ENCODE peak calls at places on chromosomes 12 and 14, in ten cellular contexts. A is endothelial cell of umbilical vein, R is GM23338, C is suprapubic skin, G is transverse colon, P is stomach, O is breast epithelium, J is HL-60, B is HCT116, I is sigmoid colon. S is an unnamed sample.

GRCh38 chr12:58981961-58982360 is 61.7 kb upstream of the LRIG3 start:
- DNase-seq in A (no peak), R (no peak), C (no peak), G (no peak), P (no peak), O (no peak), J (no peak), B (no peak), I (no peak), S (no peak)

GRCh38 chr12:42119085-42119633 is 25.5 kb downstream of the GXYLT1 start:
- DNase-seq in A (peak), R (no peak), C (no peak), G (no peak), P (no peak), O (no peak), J (no peak), B (no peak), I (no peak), S (no peak)

GRCh38 chr12:54385251-54385914 is 850 bp upstream of the ZNF385A start:
- DNase-seq in A (no peak), R (peak), C (no peak), G (no peak), P (no peak), O (no peak), J (no peak), B (no peak), I (no peak), S (no peak)

GRCh38 chr12:15605886-15606590 is 183.2 kb downstream of the EPS8 start:
- DNase-seq in A (peak), R (no peak), C (no peak), G (no peak), P (no peak), O (no peak), J (no peak), B (no peak), I (no peak), S (no peak)

GRCh38 chr14:101102875-101103274 is 199.4 kb upstream of the RTL1 start:
- DNase-seq in A (no peak), R (no peak), C (peak), G (no peak), P (no peak), O (no peak), J (no peak), B (no peak), I (peak), S (no peak)

GRCh38 chr12:109932878-109933503 is 32.9 kb downstream of the TCHP start:
- DNase-seq in A (no peak), R (no peak), C (no peak), G (no peak), P (no peak), O (no peak), J (no peak), B (no peak), I (peak), S (no peak)

GRCh38 chr14:76647699-76648298 is 113.5 kb upstream of the VASH1 start:
- DNase-seq in A (peak), R (peak), C (no peak), G (peak), P (no peak), O (no peak), J (peak), B (peak), I (no peak), S (peak)

GRCh38 chr12:51171884-51172514 is 936 bp downstream of the TFCP2 start:
- DNase-seq in A (peak), R (peak), C (peak), G (peak), P (peak), O (no peak), J (no peak), B (no peak), I (no peak), S (no peak)

GRCh38 chr12:18275974-18276373 is 14.7 kb downstream of the PIK3C2G start:
- DNase-seq in A (no peak), R (no peak), C (no peak), G (no peak), P (no peak), O (no peak), J (no peak), B (peak), I (no peak), S (no peak)

GRCh38 chr12:13252024-13252423 is 55.5 kb downstream of the EMP1 start:
- DNase-seq in A (no peak), R (no peak), C (no peak), G (no peak), P (no peak), O (no peak), J (no peak), B (no peak), I (no peak), S (no peak)

GRCh38 chr12:5094550-5094949 is 50.9 kb downstream of the KCNA5 start:
- DNase-seq in A (no peak), R (no peak), C (no peak), G (no peak), P (no peak), O (no peak), J (no peak), B (no peak), I (no peak), S (no peak)

GRCh38 chr12:95605087-95605486 is 53.8 kb upstream of the USP44 start:
- DNase-seq in A (peak), R (no peak), C (no peak), G (no peak), P (no peak), O (no peak), J (no peak), B (no peak), I (no peak), S (no peak)

GRCh38 chr12:122356192-122356635 is 66.3 kb downstream of the CLIP1 start:
- DNase-seq in A (peak), R (peak), C (no peak), G (peak), P (peak), O (no peak), J (peak), B (peak), I (no peak), S (peak)

GRCh38 chr14:70666364-70666691 is 24.6 kb downstream of the TTC9 start:
- DNase-seq in A (no peak), R (no peak), C (no peak), G (no peak), P (no peak), O (no peak), J (no peak), B (no peak), I (no peak), S (no peak)

GRCh38 chr14:36070056-36071043 is 106.2 kb downstream of the PTCSC3 start:
- DNase-seq in A (peak), R (peak), C (no peak), G (peak), P (peak), O (peak), J (peak), B (peak), I (no peak), S (peak)

GRCh38 chr14:58637040-58637390 is 747 bp upstream of the DACT1 start:
- DNase-seq in A (no peak), R (no peak), C (peak), G (peak), P (peak), O (no peak), J (no peak), B (no peak), I (peak), S (peak)

GRCh38 chr12:95259368-95259767 is 41.8 kb downstream of the VEZT start:
- DNase-seq in A (peak), R (no peak), C (no peak), G (no peak), P (no peak), O (no peak), J (no peak), B (no peak), I (no peak), S (peak)

GRCh38 chr12:117228239-117228638 is 38.0 kb upstream of the FBXO21 start:
- DNase-seq in A (no peak), R (no peak), C (no peak), G (no peak), P (no peak), O (no peak), J (no peak), B (no peak), I (no peak), S (no peak)

GRCh38 chr12:585062-586061 is 77.9 kb downstream of the NINJ2 start:
- DNase-seq in A (no peak), R (no peak), C (no peak), G (no peak), P (no peak), O (no peak), J (no peak), B (no peak), I (peak), S (no peak)

GRCh38 chr12:48472259-48472658 is at the start of gene ANP32D:
- DNase-seq in A (no peak), R (no peak), C (no peak), G (no peak), P (no peak), O (no peak), J (no peak), B (no peak), I (no peak), S (no peak)

GRCh38 chr14:102525213-102526143 is 15.9 kb upstream of the ANKRD9 start:
- DNase-seq in A (no peak), R (no peak), C (no peak), G (peak), P (no peak), O (no peak), J (no peak), B (peak), I (no peak), S (no peak)

GRCh38 chr12:48980953-48981756 is 3.0 kb downstream of the WNT1 start:
- DNase-seq in A (no peak), R (peak), C (no peak), G (no peak), P (no peak), O (no peak), J (no peak), B (no peak), I (no peak), S (no peak)

GRCh38 chr14:96134508-96134907 is 70.1 kb upstream of the BDKRB2 start:
- DNase-seq in A (no peak), R (no peak), C (no peak), G (no peak), P (no peak), O (no peak), J (no peak), B (no peak), I (no peak), S (no peak)

GRCh38 chr14:99821519-99822165 is 28.4 kb downstream of the EML1 start:
- DNase-seq in A (no peak), R (no peak), C (no peak), G (no peak), P (no peak), O (no peak), J (no peak), B (no peak), I (no peak), S (no peak)

GRCh38 chr12:5758347-5758746 is 186.7 kb downstream of the ANO2 start:
- DNase-seq in A (no peak), R (peak), C (no peak), G (no peak), P (no peak), O (no peak), J (no peak), B (no peak), I (no peak), S (no peak)

GRCh38 chr14:89289477-89289876 is 127.6 kb downstream of the FOXN3 start:
- DNase-seq in A (no peak), R (no peak), C (no peak), G (no peak), P (no peak), O (no peak), J (no peak), B (no peak), I (no peak), S (no peak)

GRCh38 chr12:117002040-117002832 is 91.5 kb downstream of the FBXW8 start:
- DNase-seq in A (no peak), R (no peak), C (no peak), G (no peak), P (no peak), O (no peak), J (no peak), B (no peak), I (no peak), S (no peak)

GRCh38 chr14:94584591-94585280 is 3.5 kb downstream of the SERPINA5 start:
- DNase-seq in A (no peak), R (no peak), C (no peak), G (no peak), P (no peak), O (no peak), J (no peak), B (no peak), I (no peak), S (no peak)

GRCh38 chr14:100022772-100023451 is 42.3 kb upstream of the EVL start:
- DNase-seq in A (no peak), R (no peak), C (no peak), G (no peak), P (no peak), O (no peak), J (no peak), B (no peak), I (peak), S (no peak)

GRCh38 chr12:120197542-120197887 is 3.0 kb upstream of the GCN1 start:
- DNase-seq in A (no peak), R (no peak), C (no peak), G (no peak), P (no peak), O (no peak), J (no peak), B (no peak), I (no peak), S (no peak)
- TF ChIP-seq POLR2AphosphoS5 in A (no peak), R (no peak), C (no peak), G (no peak), P (no peak), O (no peak), J (no peak), B (no peak), I (no peak), S (no peak)

GRCh38 chr14:54462048-54462447 is 20.9 kb upstream of the CNIH1 start:
- DNase-seq in A (peak), R (no peak), C (no peak), G (no peak), P (no peak), O (no peak), J (no peak), B (no peak), I (no peak), S (no peak)

GRCh38 chr14:54467280-54467679 is 21.5 kb downstream of the GMFB start:
- DNase-seq in A (no peak), R (no peak), C (no peak), G (no peak), P (no peak), O (no peak), J (no peak), B (no peak), I (no peak), S (no peak)

GRCh38 chr14:54470701-54471100 is 18.1 kb downstream of the GMFB start:
- DNase-seq in A (no peak), R (no peak), C (no peak), G (no peak), P (peak), O (no peak), J (no peak), B (no peak), I (no peak), S (no peak)

GRCh38 chr14:54471641-54472040 is 17.1 kb downstream of the GMFB start:
- DNase-seq in A (no peak), R (no peak), C (no peak), G (no peak), P (no peak), O (no peak), J (no peak), B (no peak), I (no peak), S (no peak)

GRCh38 chr14:54465654-54466053 is 23.1 kb downstream of the GMFB start:
- DNase-seq in A (no peak), R (no peak), C (no peak), G (no peak), P (no peak), O (no peak), J (no peak), B (no peak), I (no peak), S (no peak)
- TF ChIP-seq POLR2AphosphoS5 in A (no peak), R (no peak), C (no peak), G (no peak), P (no peak), O (no peak), J (no peak), B (no peak), I (no peak), S (no peak)

GRCh38 chr12:132190834-132191500 is 46.7 kb downstream of the NOC4L start:
- DNase-seq in A (no peak), R (no peak), C (no peak), G (no peak), P (no peak), O (no peak), J (no peak), B (no peak), I (no peak), S (no peak)

GRCh38 chr12:132188451-132189298 is 44.4 kb downstream of the NOC4L start:
- DNase-seq in A (no peak), R (peak), C (no peak), G (no peak), P (no peak), O (no peak), J (no peak), B (no peak), I (no peak), S (no peak)

GRCh38 chr12:132190012-132190755 is 45.9 kb downstream of the NOC4L start:
- DNase-seq in A (no peak), R (peak), C (no peak), G (peak), P (no peak), O (no peak), J (no peak), B (no peak), I (no peak), S (no peak)

GRCh38 chr12:132187646-132188450 is 43.6 kb downstream of the NOC4L start:
- DNase-seq in A (no peak), R (no peak), C (no peak), G (no peak), P (no peak), O (no peak), J (no peak), B (no peak), I (no peak), S (no peak)

GRCh38 chr12:132189378-132190011 is 45.2 kb downstream of the NOC4L start:
- DNase-seq in A (peak), R (peak), C (peak), G (peak), P (peak), O (peak), J (peak), B (peak), I (peak), S (peak)
- TF ChIP-seq POLR2AphosphoS5 in A (peak), R (no peak), C (no peak), G (no peak), P (peak), O (no peak), J (no peak), B (peak), I (peak), S (peak)

GRCh38 chr14:65332141-65332871 is 80.2 kb upstream of the FUT8 start:
- DNase-seq in A (peak), R (no peak), C (no peak), G (no peak), P (no peak), O (no peak), J (peak), B (no peak), I (no peak), S (no peak)

GRCh38 chr14:65336191-65336591 is 76.3 kb upstream of the FUT8 start:
- DNase-seq in A (no peak), R (no peak), C (no peak), G (no peak), P (no peak), O (no peak), J (no peak), B (no peak), I (no peak), S (no peak)

GRCh38 chr14:65334765-65335411 is 77.6 kb upstream of the FUT8 start:
- DNase-seq in A (no peak), R (peak), C (no peak), G (peak), P (peak), O (no peak), J (no peak), B (no peak), I (no peak), S (no peak)

GRCh38 chr14:65335548-65335947 is 77.0 kb upstream of the FUT8 start:
- DNase-seq in A (no peak), R (no peak), C (no peak), G (peak), P (peak), O (no peak), J (no peak), B (no peak), I (no peak), S (no peak)

GRCh38 chr14:65333926-65334687 is 78.4 kb upstream of the FUT8 start:
- DNase-seq in A (no peak), R (peak), C (no peak), G (peak), P (no peak), O (peak), J (no peak), B (no peak), I (peak), S (no peak)
- TF ChIP-seq POLR2AphosphoS5 in A (no peak), R (no peak), C (no peak), G (peak), P (peak), O (no peak), J (no peak), B (no peak), I (peak), S (no peak)

DNA sequence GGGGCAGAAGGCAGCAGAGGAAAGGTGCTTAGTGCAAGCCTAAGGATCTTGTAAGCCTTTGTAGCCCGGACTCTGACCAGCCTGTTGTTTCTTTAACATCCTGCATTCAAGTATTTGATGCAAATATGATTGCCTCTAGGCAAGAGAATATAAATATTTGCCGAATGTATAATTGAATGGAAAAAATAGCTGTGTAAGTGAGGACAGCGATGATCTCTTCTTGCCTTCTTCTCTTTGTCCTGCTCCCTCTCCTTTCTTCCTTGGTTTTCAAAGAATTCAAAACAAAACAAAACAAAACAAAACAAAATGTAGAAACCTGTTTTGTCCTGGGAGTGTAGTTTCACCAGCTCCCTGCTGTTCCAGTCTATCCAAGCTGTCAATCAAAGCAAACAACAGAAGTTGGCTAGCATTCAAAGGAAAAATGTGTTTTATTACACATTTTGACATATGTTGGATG is 74.9 kb upstream of the CPM start:
- DNase-seq in A (no peak), R (no peak), C (no peak), G (no peak), P (no peak), O (no peak), J (no peak), B (no peak), I (no peak), S (no peak)
- TF ChIP-seq POLR2AphosphoS5 in A (no peak), R (no peak), C (no peak), G (no peak), P (no peak), O (no peak), J (no peak), B (no peak), I (no peak), S (no peak)

GRCh38 chr12:11600199-11600598 is 49.3 kb upstream of the ETV6 start:
- DNase-seq in A (no peak), R (no peak), C (no peak), G (no peak), P (no peak), O (no peak), J (no peak), B (no peak), I (no peak), S (no peak)
- TF ChIP-seq POLR2AphosphoS5 in A (no peak), R (no peak), C (no peak), G (no peak), P (no peak), O (no peak), J (no peak), B (no peak), I (no peak), S (no peak)

GRCh38 chr14:22555573-22556011 is 33.4 kb downstream of the DAD1 start:
- DNase-seq in A (no peak), R (no peak), C (no peak), G (no peak), P (no peak), O (no peak), J (no peak), B (no peak), I (no peak), S (no peak)

GRCh38 chr14:22557846-22558220 is 31.2 kb downstream of the DAD1 start:
- DNase-seq in A (no peak), R (no peak), C (no peak), G (no peak), P (no peak), O (no peak), J (no peak), B (no peak), I (no peak), S (no peak)

GRCh38 chr14:22556990-22557623 is 31.9 kb downstream of the DAD1 start:
- DNase-seq in A (peak), R (peak), C (peak), G (peak), P (peak), O (peak), J (peak), B (peak), I (peak), S (peak)

GRCh38 chr14:22554706-22555572 is 34.1 kb downstream of the DAD1 start:
- DNase-seq in A (no peak), R (no peak), C (no peak), G (no peak), P (no peak), O (no peak), J (no peak), B (no peak), I (no peak), S (no peak)

GRCh38 chr14:22556021-22556989 is 32.7 kb downstream of the DAD1 start:
- DNase-seq in A (peak), R (peak), C (peak), G (peak), P (peak), O (no peak), J (peak), B (no peak), I (peak), S (peak)
- TF ChIP-seq POLR2AphosphoS5 in A (peak), R (no peak), C (no peak), G (no peak), P (peak), O (peak), J (peak), B (no peak), I (no peak), S (no peak)

S was measured in prostate gland.